ENCODE peak calls at places on chromosomes 7 and 10, in six cellular contexts. Y, A, P, R, B and H are unnamed samples.

GRCh38 chr10:30784896-30785605 is 155.5 kb upstream of the LYZL2 start:
- DNase-seq in Y (peak), A (peak), P (peak), R (peak), B (peak), H (no peak)

GRCh38 chr10:13877154-13877909 is 290.6 kb downstream of the PRPF18 start:
- DNase-seq in Y (no peak), A (peak), P (no peak), R (no peak), B (no peak), H (no peak)

GRCh38 chr10:37930423-37930822 is 46.0 kb downstream of the ZNF25 start:
- DNase-seq in Y (no peak), A (no peak), P (no peak), R (no peak), B (no peak), H (no peak)

GRCh38 chr10:106711313-106711906 is 453.1 kb downstream of the SORCS1 start:
- DNase-seq in Y (peak), A (peak), P (no peak), R (no peak), B (peak), H (peak)

GRCh38 chr10:31604141-31604540 is 285.1 kb downstream of the ZEB1 start:
- DNase-seq in Y (no peak), A (peak), P (no peak), R (no peak), B (no peak), H (peak)

GRCh38 chr10:93921338-93921737 is 27.6 kb downstream of the SLC35G1 start:
- DNase-seq in Y (peak), A (peak), P (no peak), R (no peak), B (peak), H (no peak)

GRCh38 chr7:74502216-74502891 is 48.6 kb downstream of the GTF2IRD1 start:
- DNase-seq in Y (no peak), A (no peak), P (no peak), R (no peak), B (no peak), H (no peak)

GRCh38 chr10:91796332-91797076 is 1.7 kb upstream of the TNKS2 start:
- DNase-seq in Y (peak), A (peak), P (no peak), R (no peak), B (no peak), H (no peak)

GRCh38 chr7:68432585-68432984 is 1165.7 kb upstream of the AUTS2 start:
- DNase-seq in Y (no peak), A (no peak), P (no peak), R (no peak), B (no peak), H (no peak)

GRCh38 chr7:139430443-139430842 is 53.0 kb downstream of the KLRG2 start:
- DNase-seq in Y (no peak), A (no peak), P (no peak), R (no peak), B (no peak), H (no peak)

GRCh38 chr7:69561256-69561655 is 37.0 kb upstream of the AUTS2 start:
- DNase-seq in Y (peak), A (peak), P (no peak), R (no peak), B (no peak), H (no peak)

GRCh38 chr7:111168182-111168581 is 77.3 kb downstream of the LRRN3 start:
- DNase-seq in Y (no peak), A (no peak), P (no peak), R (no peak), B (no peak), H (peak)

GRCh38 chr7:1721047-1721687 is 51.1 kb downstream of the ELFN1 start:
- DNase-seq in Y (no peak), A (no peak), P (no peak), R (no peak), B (no peak), H (no peak)

GRCh38 chr7:30412810-30413504 is 65.6 kb downstream of the NOD1 start:
- DNase-seq in Y (peak), A (peak), P (no peak), R (no peak), B (peak), H (peak)

GRCh38 chr10:5951721-5952407 is 25.5 kb downstream of the IL15RA start:
- DNase-seq in Y (no peak), A (no peak), P (no peak), R (no peak), B (no peak), H (no peak)

GRCh38 chr10:68223535-68224165 is 8.3 kb downstream of the ATOH7 start:
- DNase-seq in Y (peak), A (peak), P (no peak), R (no peak), B (no peak), H (no peak)

GRCh38 chr7:71239517-71239916 is 107.6 kb downstream of the GALNT17 start:
- DNase-seq in Y (no peak), A (no peak), P (no peak), R (no peak), B (no peak), H (no peak)

GRCh38 chr10:71717056-71717755 is 2.4 kb downstream of the C10orf105 start:
- DNase-seq in Y (no peak), A (no peak), P (no peak), R (no peak), B (no peak), H (no peak)

GRCh38 chr10:17465328-17466125 is 11.1 kb upstream of the ST8SIA6 start:
- DNase-seq in Y (no peak), A (no peak), P (no peak), R (no peak), B (no peak), H (no peak)

GRCh38 chr7:100126239-100126930 is 382 bp upstream of the MBLAC1 start:
- DNase-seq in Y (no peak), A (no peak), P (no peak), R (no peak), B (no peak), H (no peak)

GRCh38 chr10:60732240-60733188 is 45.8 kb upstream of the CDK1 start:
- DNase-seq in Y (peak), A (peak), P (peak), R (no peak), B (peak), H (no peak)

GRCh38 chr7:47602272-47603004 is 20.5 kb upstream of the TNS3 start:
- DNase-seq in Y (no peak), A (no peak), P (no peak), R (no peak), B (no peak), H (no peak)

GRCh38 chr7:4399596-4399995 is 282.5 kb upstream of the FOXK1 start:
- DNase-seq in Y (no peak), A (no peak), P (no peak), R (no peak), B (no peak), H (no peak)

GRCh38 chr10:92274071-92274470 is 16.8 kb downstream of the CPEB3 start:
- DNase-seq in Y (no peak), A (no peak), P (no peak), R (no peak), B (no peak), H (no peak)

GRCh38 chr7:132239422-132239994 is 336.8 kb downstream of the PLXNA4 start:
- DNase-seq in Y (no peak), A (no peak), P (no peak), R (no peak), B (no peak), H (no peak)

DNA sequence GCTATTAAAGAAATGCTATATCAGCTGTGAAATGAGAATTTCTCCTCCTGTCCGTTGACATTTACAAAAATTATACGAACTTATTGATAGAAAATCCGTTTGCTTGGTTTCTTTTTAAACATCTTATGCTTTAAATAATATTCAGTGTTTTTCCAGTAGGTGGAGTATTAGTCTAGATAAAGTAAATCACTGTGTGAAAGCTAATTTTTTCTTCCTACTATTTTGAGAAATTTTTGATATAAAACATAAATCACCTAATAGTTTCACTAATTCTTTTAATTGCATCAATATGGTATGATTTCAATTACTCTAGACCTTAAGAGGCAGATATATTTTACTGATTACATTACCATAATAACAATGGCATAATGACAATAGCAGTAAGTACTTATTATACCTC is 335.2 kb upstream of the C7orf33 start:
- DNase-seq in Y (no peak), A (no peak), P (no peak), R (no peak), B (no peak), H (no peak)
- TF ChIP-seq CTCF in Y (peak), A (no peak), P (peak), R (peak), B (peak), H (no peak)

GRCh38 chr10:103967433-103968142 is 648 bp downstream of the SLK start:
- DNase-seq in Y (no peak), A (peak), P (no peak), R (no peak), B (peak), H (no peak)
- TF ChIP-seq CTCF in Y (no peak), A (no peak), P (peak), R (no peak), B (no peak), H (no peak)

GRCh38 chr10:36042135-36042534 is 400.0 kb upstream of the FZD8 start:
- DNase-seq in Y (no peak), A (peak), P (no peak), R (no peak), B (no peak), H (no peak)
- TF ChIP-seq CTCF in Y (peak), A (peak), P (no peak), R (no peak), B (no peak), H (no peak)

GRCh38 chr10:119347181-119347974 is 140.0 kb downstream of the GRK5 start:
- DNase-seq in Y (no peak), A (no peak), P (no peak), R (no peak), B (no peak), H (no peak)

GRCh38 chr10:119349341-119349740 is 142.0 kb downstream of the GRK5 start:
- DNase-seq in Y (no peak), A (no peak), P (no peak), R (no peak), B (no peak), H (no peak)

GRCh38 chr10:119349937-119350513 is 142.7 kb downstream of the GRK5 start:
- DNase-seq in Y (no peak), A (no peak), P (no peak), R (no peak), B (no peak), H (no peak)

GRCh38 chr10:119348106-119348505 is 140.7 kb downstream of the GRK5 start:
- DNase-seq in Y (no peak), A (no peak), P (no peak), R (no peak), B (no peak), H (no peak)

GRCh38 chr10:119348516-119349240 is 141.3 kb downstream of the GRK5 start:
- DNase-seq in Y (no peak), A (no peak), P (no peak), R (no peak), B (no peak), H (no peak)
- TF ChIP-seq CTCF in Y (no peak), A (no peak), P (no peak), R (no peak), B (no peak), H (no peak)

GRCh38 chr10:16119445-16119844 is 259.1 kb upstream of the MINDY3 start:
- DNase-seq in Y (no peak), A (no peak), P (no peak), R (no peak), B (no peak), H (no peak)

GRCh38 chr10:16120563-16120962 is 260.3 kb upstream of the MINDY3 start:
- DNase-seq in Y (no peak), A (peak), P (no peak), R (no peak), B (no peak), H (no peak)

GRCh38 chr10:16117305-16117695 is 257.0 kb upstream of the MINDY3 start:
- DNase-seq in Y (no peak), A (no peak), P (no peak), R (no peak), B (no peak), H (no peak)

GRCh38 chr10:16116404-16117304 is 256.3 kb upstream of the MINDY3 start:
- DNase-seq in Y (no peak), A (peak), P (no peak), R (no peak), B (peak), H (no peak)
- TF ChIP-seq CTCF in Y (peak), A (peak), P (peak), R (peak), B (peak), H (peak)

GRCh38 chr10:29144126-29144525 is 144.7 kb upstream of the LYZL1 start:
- DNase-seq in Y (no peak), A (no peak), P (no peak), R (no peak), B (no peak), H (no peak)

GRCh38 chr10:29140151-29140550 is 148.7 kb upstream of the LYZL1 start:
- DNase-seq in Y (no peak), A (no peak), P (no peak), R (no peak), B (no peak), H (no peak)

GRCh38 chr10:29140991-29141390 is 147.9 kb upstream of the LYZL1 start:
- DNase-seq in Y (no peak), A (peak), P (no peak), R (no peak), B (no peak), H (no peak)

GRCh38 chr10:29141761-29142160 is 147.1 kb upstream of the LYZL1 start:
- DNase-seq in Y (no peak), A (peak), P (no peak), R (no peak), B (no peak), H (no peak)

DNA sequence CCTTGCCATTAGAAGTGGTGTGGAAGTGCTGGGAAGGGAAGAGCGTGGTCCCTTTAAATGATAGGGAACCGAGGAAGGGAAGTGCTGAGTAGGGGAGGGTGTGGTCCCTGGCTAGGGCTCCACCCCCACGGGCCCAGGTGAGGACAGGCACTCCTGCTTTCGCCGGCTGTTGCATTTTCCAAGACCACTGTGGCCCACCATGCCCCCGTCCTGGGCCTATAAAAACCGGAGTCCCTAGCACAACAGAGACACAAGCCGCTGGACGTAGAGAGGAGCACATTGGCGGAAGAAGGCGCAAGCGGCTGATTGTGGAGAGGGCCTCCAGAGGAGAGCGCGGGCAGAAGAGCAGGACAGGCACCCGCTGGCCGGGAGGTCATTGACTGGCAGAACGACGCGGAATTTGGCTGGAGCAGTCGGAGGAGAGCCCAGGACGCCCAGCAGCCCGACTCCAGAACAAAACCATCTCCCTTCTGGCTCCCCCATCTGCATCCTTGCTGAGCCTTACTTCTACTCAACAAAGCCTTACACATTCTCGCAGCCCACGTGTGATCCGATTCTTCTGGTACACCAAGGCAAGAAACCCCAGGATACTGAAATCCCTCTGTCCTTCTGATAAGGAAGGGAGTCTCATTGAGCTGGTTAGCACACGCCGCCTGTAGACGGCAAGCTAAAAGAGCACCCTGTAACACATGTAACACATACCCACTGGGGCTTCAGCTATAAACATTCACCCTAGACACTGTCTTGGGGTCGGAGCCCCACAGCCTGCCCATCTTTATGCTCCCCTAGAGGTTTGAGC is 146.2 kb upstream of the LYZL1 start:
- DNase-seq in Y (peak), A (peak), P (no peak), R (no peak), B (no peak), H (no peak)
- TF ChIP-seq CTCF in Y (peak), A (peak), P (peak), R (peak), B (no peak), H (no peak)

GRCh38 chr7:18590744-18591340 is 95.3 kb downstream of the HDAC9 start:
- DNase-seq in Y (no peak), A (peak), P (no peak), R (no peak), B (no peak), H (peak)
- TF ChIP-seq CTCF in Y (peak), A (peak), P (peak), R (peak), B (peak), H (peak)

GRCh38 chr10:815338-816104 is 116.0 kb downstream of the LARP4B start:
- DNase-seq in Y (no peak), A (peak), P (no peak), R (no peak), B (no peak), H (no peak)
- TF ChIP-seq CTCF in Y (peak), A (peak), P (peak), R (peak), B (peak), H (peak)

DNA sequence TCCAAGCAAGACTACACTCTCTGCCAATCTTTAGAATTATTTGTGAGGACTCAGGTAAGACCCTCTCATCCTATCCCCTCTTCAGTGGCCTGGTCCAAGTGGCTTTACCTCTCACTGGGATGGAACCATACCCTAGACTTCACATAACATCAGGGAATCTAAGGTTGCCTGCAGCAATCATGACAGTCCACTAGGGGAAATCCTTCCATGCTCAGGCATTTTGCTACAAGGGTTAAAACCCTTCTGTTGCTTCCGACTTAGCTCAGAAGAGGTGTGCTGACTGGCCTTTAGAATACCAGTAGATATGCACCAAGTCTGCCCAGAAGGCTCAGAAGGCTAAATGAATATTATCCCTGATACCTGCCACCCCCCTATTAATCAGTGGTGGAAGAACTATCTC is 24.9 kb upstream of the NPS start:
- DNase-seq in Y (no peak), A (peak), P (no peak), R (no peak), B (no peak), H (no peak)
- TF ChIP-seq CTCF in Y (peak), A (peak), P (peak), R (peak), B (peak), H (peak)